ENCODE peak calls at places on chromosome 7, in five cellular contexts. M is IMR-90, H is ovary, X is spleen, Y is upper lobe of left lung. N is an unnamed sample.

GRCh38 chr7:91915401-91916067 is 25.1 kb upstream of the AKAP9 start:
- DNase-seq in M (peak), Y (no peak), H (no peak), X (no peak), N (no peak)

GRCh38 chr7:47149208-47149864 is 432.6 kb downstream of the TNS3 start:
- DNase-seq in H (no peak), Y (no peak), M (no peak), X (no peak), N (no peak)

GRCh38 chr7:145845345-145845744 is 271.3 kb upstream of the CNTNAP2 start:
- DNase-seq in Y (no peak), X (no peak), M (no peak), H (no peak), N (no peak)

GRCh38 chr7:133528796-133529195 is 275.9 kb downstream of the EXOC4 start:
- DNase-seq in H (no peak), Y (no peak), M (no peak), X (no peak), N (no peak)

GRCh38 chr7:95808396-95808795 is 36.0 kb downstream of the DYNC1I1 start:
- DNase-seq in X (no peak), H (no peak), M (no peak), Y (no peak), N (no peak)

GRCh38 chr7:9889557-9889956 is 1084.1 kb upstream of the PHF14 start:
- DNase-seq in M (no peak), Y (peak), X (peak), H (no peak), N (no peak)

GRCh38 chr7:137006293-137006692 is 137.8 kb downstream of the CHRM2 start:
- DNase-seq in X (no peak), M (peak), Y (no peak), H (no peak), N (no peak)

GRCh38 chr7:123601530-123601929 is at the start of gene ASB15:
- DNase-seq in H (no peak), X (no peak), M (no peak), Y (no peak), N (no peak)

GRCh38 chr7:126715076-126715475 is 537.7 kb downstream of the GRM8 start:
- DNase-seq in Y (no peak), X (no peak), H (no peak), M (no peak), N (no peak)

GRCh38 chr7:27101188-27101905 is 1.1 kb downstream of the HOXA2 start:
- DNase-seq in X (no peak), H (peak), M (peak), Y (no peak), N (no peak)

GRCh38 chr7:34135924-34136323 is 230.6 kb downstream of the BMPER start:
- DNase-seq in M (no peak), X (no peak), H (no peak), Y (no peak), N (no peak)

GRCh38 chr7:128913856-128914565 is 3.5 kb upstream of the KCP start:
- DNase-seq in H (no peak), Y (no peak), M (no peak), X (peak), N (no peak)

GRCh38 chr7:105521027-105521730 is 892 bp downstream of the PUS7 start:
- DNase-seq in M (peak), X (peak), Y (peak), H (no peak), N (peak)

GRCh38 chr7:4244041-4244440 is 438.1 kb upstream of the FOXK1 start:
- DNase-seq in H (no peak), X (peak), Y (no peak), M (no peak), N (no peak)

GRCh38 chr7:801940-802364 is 30.3 kb upstream of the SUN1 start:
- DNase-seq in M (no peak), X (peak), Y (peak), H (peak), N (no peak)

GRCh38 chr7:17682586-17682985 is 257.7 kb downstream of the SNX13 start:
- DNase-seq in M (no peak), Y (no peak), H (no peak), X (no peak), N (no peak)

GRCh38 chr7:44326261-44327125 is 1.1 kb upstream of the CAMK2B start:
- DNase-seq in Y (no peak), X (no peak), H (no peak), M (no peak), N (no peak)

GRCh38 chr7:47361746-47362215 is 220.1 kb downstream of the TNS3 start:
- DNase-seq in Y (peak), X (peak), M (peak), H (no peak), N (no peak)

GRCh38 chr7:94414481-94414880 is 19.8 kb downstream of the COL1A2 start:
- DNase-seq in M (peak), X (no peak), H (no peak), Y (no peak), N (no peak)

GRCh38 chr7:124201768-124202349 is 169.0 kb upstream of the TMEM229A start:
- DNase-seq in H (no peak), Y (no peak), M (peak), X (no peak), N (no peak)

GRCh38 chr7:45407730-45408406 is 166.3 kb upstream of the ADCY1 start:
- DNase-seq in M (no peak), Y (no peak), X (no peak), H (no peak), N (no peak)

GRCh38 chr7:74012842-74013249 is 15.1 kb upstream of the ELN start:
- DNase-seq in Y (no peak), H (no peak), M (peak), X (no peak), N (no peak)

GRCh38 chr7:16028651-16029050 is 342.2 kb upstream of the MEOX2 start:
- DNase-seq in Y (no peak), X (no peak), H (no peak), M (peak), N (no peak)

GRCh38 chr7:66100408-66101050 is 14.1 kb upstream of the CRCP start:
- DNase-seq in M (no peak), H (no peak), X (no peak), Y (no peak), N (no peak)

GRCh38 chr7:77338260-77338659 is 77.9 kb downstream of the GSAP start:
- DNase-seq in X (no peak), Y (no peak), M (no peak), H (no peak), N (no peak)

GRCh38 chr7:87961754-87962153 is 27.7 kb downstream of the ADAM22 start:
- DNase-seq in Y (no peak), X (no peak), H (no peak), M (no peak), N (no peak)

GRCh38 chr7:68107256-68107655 is 1110.6 kb downstream of the TYW1 start:
- DNase-seq in H (no peak), M (no peak), X (no peak), Y (no peak), N (no peak)

GRCh38 chr7:50863053-50863452 is 80.4 kb upstream of the GRB10 start:
- DNase-seq in M (no peak), Y (no peak), X (no peak), H (no peak), N (no peak)

GRCh38 chr7:148698397-148699023 is at the start of gene CUL1:
- DNase-seq in X (peak), M (peak), H (peak), Y (peak), N (peak)

GRCh38 chr7:55134786-55135185 is 116.0 kb downstream of the EGFR start:
- DNase-seq in H (no peak), X (no peak), Y (no peak), M (peak), N (no peak)

GRCh38 chr7:100629117-100629711 is 12.1 kb downstream of the TFR2 start:
- DNase-seq in H (no peak), M (no peak), Y (peak), X (no peak), N (no peak)

GRCh38 chr7:82745820-82746219 is 302.2 kb upstream of the CACNA2D1 start:
- DNase-seq in M (peak), X (no peak), Y (no peak), H (no peak), N (no peak)

GRCh38 chr7:18505870-18506460 is 10.4 kb downstream of the HDAC9 start:
- DNase-seq in M (peak), H (no peak), X (no peak), Y (no peak), N (no peak)

GRCh38 chr7:106916689-106917088 is 51.6 kb downstream of the PIK3CG start:
- DNase-seq in H (no peak), Y (no peak), M (peak), X (no peak), N (no peak)

GRCh38 chr7:35399216-35399615 is 145.3 kb upstream of the TBX20 start:
- DNase-seq in M (no peak), Y (no peak), X (no peak), H (no peak), N (no peak)

GRCh38 chr7:142104550-142105527 is 6.7 kb upstream of the MGAM2 start:
- DNase-seq in M (no peak), X (no peak), H (no peak), Y (peak), N (no peak)

DNA sequence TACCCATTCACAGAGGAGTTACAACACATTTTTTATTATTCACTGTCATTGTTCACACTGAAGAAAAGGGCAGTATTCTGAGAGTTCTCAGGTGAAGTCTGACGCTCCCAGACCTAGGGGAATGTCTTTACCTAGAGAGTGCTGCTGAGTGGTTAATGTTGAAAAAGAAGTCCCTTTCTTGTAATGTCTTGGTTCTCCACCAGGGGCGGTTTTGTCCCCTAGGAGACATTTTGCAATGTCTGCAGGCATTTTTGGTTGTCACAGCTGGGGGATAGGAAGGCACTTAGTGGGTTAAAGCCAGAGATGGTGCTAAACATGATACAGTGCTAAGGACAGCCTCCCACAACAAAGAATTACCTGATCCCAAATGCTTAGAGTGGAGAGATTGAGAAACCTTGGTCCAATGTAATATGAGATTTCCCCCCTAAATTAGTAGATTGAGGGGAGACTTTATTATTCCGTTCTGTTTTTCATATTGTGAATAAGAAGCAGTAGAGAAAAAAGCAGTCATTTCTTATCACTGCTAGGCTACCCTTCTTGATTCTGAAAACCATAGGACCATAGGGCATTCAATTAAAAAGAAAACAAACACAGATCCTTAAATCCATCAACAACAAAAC is 13.1 kb downstream of the UMAD1 start:
- DNase-seq in X (no peak), H (no peak), M (no peak), Y (no peak), N (no peak)
- TF ChIP-seq CTCF in X (peak), H (no peak), M (peak), Y (no peak), N (no peak)

DNA sequence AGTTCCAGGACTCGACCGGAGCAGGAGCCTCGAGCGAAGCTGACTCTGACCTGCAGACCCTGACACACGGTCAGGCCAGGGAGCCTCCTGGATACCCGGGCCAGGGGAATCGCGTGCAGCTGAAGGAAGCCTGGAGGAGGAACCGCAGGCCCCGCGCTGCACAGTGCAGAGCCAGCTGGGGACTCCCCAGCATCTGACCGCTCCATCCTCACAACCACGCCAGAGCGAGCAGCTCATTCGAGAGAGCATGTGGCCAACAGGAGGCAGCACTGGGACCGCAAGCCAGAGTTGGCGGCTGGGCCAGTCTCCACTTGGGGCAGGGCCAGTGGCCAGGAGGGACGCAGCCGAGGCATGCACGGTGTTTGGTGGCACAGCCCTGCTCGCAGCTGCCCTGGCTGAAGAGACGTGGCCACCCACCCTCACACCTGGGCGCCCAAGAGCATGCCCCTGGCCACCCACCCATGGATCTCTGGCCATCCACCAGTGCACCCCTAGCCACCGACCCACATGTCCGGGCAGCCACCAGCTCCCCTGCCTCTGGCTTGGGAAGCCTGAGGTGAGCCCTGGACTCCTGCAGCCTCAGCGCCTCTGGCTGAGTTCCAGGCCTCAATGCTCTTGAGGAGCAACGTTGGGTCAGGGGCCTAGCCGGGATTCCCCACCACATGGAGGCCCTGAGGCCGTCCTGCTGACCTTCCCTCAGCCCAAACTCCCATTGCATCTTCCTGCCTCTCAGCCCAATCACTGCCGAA is 213.9 kb downstream of the ELFN1 start:
- DNase-seq in X (no peak), H (no peak), M (no peak), Y (no peak), N (no peak)
- H3K27ac ChIP-seq in X (no peak), H (no peak), M (no peak), Y (no peak), N (no peak)

GRCh38 chr7:37433166-37433565 is 15.5 kb downstream of the ELMO1 start:
- DNase-seq in Y (no peak), H (no peak), X (no peak), M (no peak), N (no peak)
- TF ChIP-seq CTCF in Y (no peak), H (no peak), X (no peak), M (no peak), N (no peak)

GRCh38 chr7:116525298-116525912 is 569 bp downstream of the CAV1 start:
- DNase-seq in H (peak), X (peak), Y (peak), M (no peak), N (peak)

GRCh38 chr7:116522247-116522646 is 2.6 kb upstream of the CAV1 start:
- DNase-seq in M (peak), Y (no peak), H (no peak), X (no peak), N (no peak)

GRCh38 chr7:116525913-116526857 is 1.3 kb downstream of the CAV1 start:
- DNase-seq in Y (peak), M (peak), H (peak), X (peak), N (peak)

GRCh38 chr7:116524609-116525297 is at the start of gene CAV1:
- DNase-seq in Y (peak), M (peak), X (peak), H (peak), N (no peak)

DNA sequence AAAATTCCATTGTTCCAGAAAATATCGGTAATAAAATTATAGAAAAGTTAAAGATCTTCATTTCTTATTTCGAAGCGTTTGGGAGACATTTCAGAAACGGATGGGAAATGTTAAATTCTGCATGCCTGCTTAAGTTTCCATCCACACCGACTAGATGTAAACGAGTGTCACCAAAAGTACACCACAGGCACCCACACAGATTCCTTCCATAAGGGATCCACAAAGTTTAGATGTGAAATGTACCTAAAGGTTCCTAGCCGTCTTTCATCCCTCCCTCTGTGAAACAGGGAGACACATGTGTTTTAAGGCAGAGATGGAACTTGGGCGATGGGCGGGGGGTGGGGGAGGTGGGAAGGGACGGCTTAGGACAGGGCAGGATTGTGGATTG is 621 bp upstream of the CAV1 start:
- DNase-seq in Y (no peak), H (no peak), X (no peak), M (no peak), N (no peak)
- H3K27ac ChIP-seq in Y (peak), H (peak), X (peak), M (peak), N (no peak)